ENCODE peak calls at places on chromosomes 4 and X, in ten cellular contexts. O is Right ventricle myocardium superior, F is putamen, W is adipocyte, S is lower lobe of right lung, Z is NCI-H2107, M is C1 segment of cervical spinal cord, R is choroid plexus epithelial cell, K is T1000, X is COR-L47. V is an unnamed sample.

GRCh38 chr4:13539047-13539720 is 5.1 kb downstream of the NKX3-2 start:
- DNase-seq in O (no peak), F (no peak), W (no peak), S (no peak), Z (no peak), M (no peak), R (no peak), K (no peak), X (no peak), V (no peak)

GRCh38 chr4:147777456-147778091 is 45.7 kb downstream of the ARHGAP10 start:
- DNase-seq in O (no peak), F (no peak), W (no peak), S (no peak), Z (no peak), M (no peak), R (no peak), K (no peak), X (no peak), V (no peak)

GRCh38 chr4:88646528-88647280 is 50.9 kb downstream of the NAP1L5 start:
- DNase-seq in O (no peak), F (no peak), W (no peak), S (no peak), Z (no peak), M (no peak), R (no peak), K (no peak), X (no peak), V (no peak)

GRCh38 chrX:9566150-9566621 is 101.3 kb downstream of the TBL1X start:
- DNase-seq in O (peak), F (peak), W (peak), S (no peak), Z (no peak), M (no peak), R (peak), K (no peak), X (no peak), V (peak)

GRCh38 chr4:172686021-172686420 is 482.6 kb upstream of the GALNT7 start:
- DNase-seq in O (no peak), F (no peak), W (no peak), S (no peak), Z (no peak), M (no peak), R (no peak), K (no peak), X (no peak), V (no peak)

GRCh38 chr4:152075253-152075928 is 314.6 kb upstream of the GATB start:
- DNase-seq in O (no peak), F (no peak), W (no peak), S (no peak), Z (no peak), M (no peak), R (no peak), K (no peak), X (no peak), V (no peak)

GRCh38 chr4:146124023-146124680 is 51.4 kb upstream of the LSM6 start:
- DNase-seq in O (no peak), F (no peak), W (no peak), S (no peak), Z (no peak), M (no peak), R (no peak), K (no peak), X (no peak), V (no peak)

GRCh38 chr4:128718793-128719192 is 90.7 kb upstream of the JADE1 start:
- DNase-seq in O (no peak), F (peak), W (peak), S (no peak), Z (no peak), M (no peak), R (peak), K (no peak), X (no peak), V (peak)

GRCh38 chr4:82614868-82615449 is 53.2 kb upstream of the TMEM150C start:
- DNase-seq in O (no peak), F (no peak), W (no peak), S (no peak), Z (no peak), M (no peak), R (peak), K (no peak), X (no peak), V (no peak)

V was measured in fibroblast of gingiva.